ENCODE peak calls at places on chromosome 14, in eight cellular contexts. One of them, this sample, is unnamed.
A peak's percentile ranks its signal among the peaks of the same experiment; 100 is the strongest.

GRCh38 chr14:75985618-75986438 is at the start of gene IFT43:
- DNase-seq in GM12864: peak; percentile 43
- DNase-seq in uterus: peak; percentile 90
- DNase-seq in AG04449: no peak
- DNase-seq in stimulated activated CD4-positive, alpha-beta T cell treated with anti-CD3 and anti-CD28 coated beads, TNF-alpha, amount 100 ng/mL, for 1 hour: peak; percentile 72
- DNase-seq in body of pancreas: peak; percentile 92
- DNase-seq in keratinocyte: no peak
- DNase-seq in NT2/D1: no peak
- DNase-seq in this sample: peak; percentile 55

GRCh38 chr14:84250863-84251262 is 1279.1 kb upstream of the FLRT2 start:
- DNase-seq in GM12864: no peak
- DNase-seq in stimulated activated CD4-positive, alpha-beta T cell treated with anti-CD3 and anti-CD28 coated beads, TNF-alpha, amount 100 ng/mL, for 1 hour: no peak
- DNase-seq in NT2/D1: no peak
- DNase-seq in body of pancreas: no peak
- DNase-seq in AG04449: no peak
- DNase-seq in keratinocyte: no peak
- DNase-seq in uterus: no peak
- DNase-seq in this sample: no peak

GRCh38 chr14:81406863-81407262 is 6.7 kb upstream of the STON2 start:
- DNase-seq in stimulated activated CD4-positive, alpha-beta T cell treated with anti-CD3 and anti-CD28 coated beads, TNF-alpha, amount 100 ng/mL, for 1 hour: no peak
- DNase-seq in uterus: no peak
- DNase-seq in keratinocyte: no peak
- DNase-seq in NT2/D1: no peak
- DNase-seq in GM12864: no peak
- DNase-seq in body of pancreas: peak; percentile 14
- DNase-seq in AG04449: no peak
- DNase-seq in this sample: no peak

GRCh38 chr14:54564799-54565235 is 2.1 kb upstream of the SAMD4A start:
- DNase-seq in NT2/D1: no peak
- DNase-seq in keratinocyte: no peak
- DNase-seq in stimulated activated CD4-positive, alpha-beta T cell treated with anti-CD3 and anti-CD28 coated beads, TNF-alpha, amount 100 ng/mL, for 1 hour: no peak
- DNase-seq in uterus: peak; percentile 62
- DNase-seq in AG04449: no peak
- DNase-seq in GM12864: no peak
- DNase-seq in body of pancreas: no peak
- DNase-seq in this sample: no peak

GRCh38 chr14:52020866-52021717 is 31.7 kb downstream of the RTRAF start:
- DNase-seq in uterus: no peak
- DNase-seq in NT2/D1: no peak
- DNase-seq in keratinocyte: no peak
- DNase-seq in AG04449: no peak
- DNase-seq in stimulated activated CD4-positive, alpha-beta T cell treated with anti-CD3 and anti-CD28 coated beads, TNF-alpha, amount 100 ng/mL, for 1 hour: no peak
- DNase-seq in GM12864: no peak
- DNase-seq in body of pancreas: no peak
- DNase-seq in this sample: no peak

GRCh38 chr14:24051789-24052655 is at the start of gene CARMIL3:
- DNase-seq in stimulated activated CD4-positive, alpha-beta T cell treated with anti-CD3 and anti-CD28 coated beads, TNF-alpha, amount 100 ng/mL, for 1 hour: no peak
- DNase-seq in body of pancreas: peak; percentile 79
- DNase-seq in keratinocyte: no peak
- DNase-seq in GM12864: no peak
- DNase-seq in NT2/D1: no peak
- DNase-seq in uterus: peak; percentile 60
- DNase-seq in AG04449: no peak
- DNase-seq in this sample: peak; percentile 12

GRCh38 chr14:27278341-27278740 is 680.5 kb upstream of the NOVA1 start:
- DNase-seq in uterus: no peak
- DNase-seq in keratinocyte: no peak
- DNase-seq in stimulated activated CD4-positive, alpha-beta T cell treated with anti-CD3 and anti-CD28 coated beads, TNF-alpha, amount 100 ng/mL, for 1 hour: no peak
- DNase-seq in GM12864: no peak
- DNase-seq in NT2/D1: no peak
- DNase-seq in AG04449: no peak
- DNase-seq in body of pancreas: no peak
- DNase-seq in this sample: no peak

GRCh38 chr14:69886843-69887242 is 7.6 kb downstream of the SMOC1 start:
- DNase-seq in GM12864: no peak
- DNase-seq in body of pancreas: no peak
- DNase-seq in uterus: no peak
- DNase-seq in keratinocyte: no peak
- DNase-seq in AG04449: no peak
- DNase-seq in stimulated activated CD4-positive, alpha-beta T cell treated with anti-CD3 and anti-CD28 coated beads, TNF-alpha, amount 100 ng/mL, for 1 hour: no peak
- DNase-seq in NT2/D1: no peak
- DNase-seq in this sample: no peak

GRCh38 chr14:49417790-49418189 is 168.4 kb downstream of the RPS29 start:
- DNase-seq in uterus: no peak
- DNase-seq in NT2/D1: no peak
- DNase-seq in body of pancreas: no peak
- DNase-seq in GM12864: no peak
- DNase-seq in keratinocyte: no peak
- DNase-seq in AG04449: no peak
- DNase-seq in stimulated activated CD4-positive, alpha-beta T cell treated with anti-CD3 and anti-CD28 coated beads, TNF-alpha, amount 100 ng/mL, for 1 hour: no peak
- DNase-seq in this sample: no peak

GRCh38 chr14:36068777-36069534 is 107.6 kb downstream of the PTCSC3 start:
- DNase-seq in keratinocyte: peak; percentile 50
- DNase-seq in GM12864: no peak
- DNase-seq in stimulated activated CD4-positive, alpha-beta T cell treated with anti-CD3 and anti-CD28 coated beads, TNF-alpha, amount 100 ng/mL, for 1 hour: no peak
- DNase-seq in body of pancreas: no peak
- DNase-seq in AG04449: peak; percentile 54
- DNase-seq in uterus: no peak
- DNase-seq in NT2/D1: no peak
- DNase-seq in this sample: peak; percentile 96

GRCh38 chr14:105528197-105528858 is 1.9 kb downstream of the TMEM121 start:
- DNase-seq in stimulated activated CD4-positive, alpha-beta T cell treated with anti-CD3 and anti-CD28 coated beads, TNF-alpha, amount 100 ng/mL, for 1 hour: peak; percentile 44
- DNase-seq in body of pancreas: peak; percentile 86
- DNase-seq in keratinocyte: no peak
- DNase-seq in AG04449: no peak
- DNase-seq in uterus: peak; percentile 82
- DNase-seq in GM12864: no peak
- DNase-seq in NT2/D1: peak; percentile 33
- DNase-seq in this sample: peak; percentile 17

GRCh38 chr14:71626281-71626835 is 305.9 kb upstream of the RGS6 start:
- DNase-seq in body of pancreas: no peak
- DNase-seq in stimulated activated CD4-positive, alpha-beta T cell treated with anti-CD3 and anti-CD28 coated beads, TNF-alpha, amount 100 ng/mL, for 1 hour: no peak
- DNase-seq in AG04449: no peak
- DNase-seq in uterus: no peak
- DNase-seq in GM12864: no peak
- DNase-seq in NT2/D1: no peak
- DNase-seq in keratinocyte: no peak
- DNase-seq in this sample: no peak

GRCh38 chr14:40368314-40368713 is 936.1 kb upstream of the FBXO33 start:
- DNase-seq in AG04449: no peak
- DNase-seq in body of pancreas: peak; percentile 7
- DNase-seq in NT2/D1: no peak
- DNase-seq in GM12864: no peak
- DNase-seq in uterus: no peak
- DNase-seq in stimulated activated CD4-positive, alpha-beta T cell treated with anti-CD3 and anti-CD28 coated beads, TNF-alpha, amount 100 ng/mL, for 1 hour: no peak
- DNase-seq in keratinocyte: no peak
- DNase-seq in this sample: no peak

GRCh38 chr14:77314043-77314442 is 6.6 kb downstream of the POMT2 start:
- DNase-seq in AG04449: peak; percentile 80
- DNase-seq in GM12864: no peak
- DNase-seq in uterus: no peak
- DNase-seq in stimulated activated CD4-positive, alpha-beta T cell treated with anti-CD3 and anti-CD28 coated beads, TNF-alpha, amount 100 ng/mL, for 1 hour: no peak
- DNase-seq in body of pancreas: no peak
- DNase-seq in NT2/D1: no peak
- DNase-seq in keratinocyte: peak; percentile 98
- DNase-seq in this sample: no peak

GRCh38 chr14:98955741-98956070 is 316.3 kb downstream of the BCL11B start:
- DNase-seq in body of pancreas: no peak
- DNase-seq in stimulated activated CD4-positive, alpha-beta T cell treated with anti-CD3 and anti-CD28 coated beads, TNF-alpha, amount 100 ng/mL, for 1 hour: no peak
- DNase-seq in keratinocyte: no peak
- DNase-seq in uterus: no peak
- DNase-seq in NT2/D1: no peak
- DNase-seq in AG04449: no peak
- DNase-seq in GM12864: no peak
- DNase-seq in this sample: no peak

GRCh38 chr14:92956961-92957360 is 34.0 kb downstream of the CHGA start:
- DNase-seq in AG04449: no peak
- DNase-seq in GM12864: no peak
- DNase-seq in body of pancreas: no peak
- DNase-seq in stimulated activated CD4-positive, alpha-beta T cell treated with anti-CD3 and anti-CD28 coated beads, TNF-alpha, amount 100 ng/mL, for 1 hour: no peak
- DNase-seq in keratinocyte: no peak
- DNase-seq in NT2/D1: no peak
- DNase-seq in uterus: no peak
- DNase-seq in this sample: no peak

This sample was measured in HS-27A.